ENCODE peak calls at places on chromosomes 11 and 22, in nine cellular contexts. R, M, Q, L, F, X, H, I and D are unnamed samples. For H3K9me3, the result is how much of the 10 kb centered on the place peaks cover.

GRCh38 chr11:71435278-71435951 is 12.8 kb downstream of the DHCR7 start:
- DNase-seq in I (no peak), L (no peak), R (no peak), M (no peak), Q (no peak), X (no peak), F (no peak), H (no peak), D (no peak)

GRCh38 chr11:73516080-73516479 is 81.8 kb downstream of the FAM168A start:
- DNase-seq in M (no peak), I (no peak), L (no peak), Q (no peak), H (no peak), F (no peak), X (no peak), R (no peak), D (no peak)

GRCh38 chr11:72985645-72986044 is 156.5 kb downstream of the FCHSD2 start:
- DNase-seq in F (no peak), L (no peak), Q (no peak), I (no peak), H (no peak), R (no peak), M (no peak), X (no peak), D (no peak)

GRCh38 chr11:12818333-12819015 is 144.3 kb downstream of the TEAD1 start:
- DNase-seq in I (no peak), L (no peak), R (no peak), F (no peak), H (no peak), X (no peak), M (peak), Q (no peak), D (no peak)

GRCh38 chr11:12264361-12264760 is 113.0 kb upstream of the PARVA start:
- DNase-seq in R (no peak), X (no peak), L (no peak), Q (no peak), I (no peak), F (no peak), M (no peak), H (no peak), D (no peak)

GRCh38 chr11:47889714-47890441 is 41.7 kb upstream of the NUP160 start:
- DNase-seq in I (no peak), M (no peak), R (no peak), X (no peak), F (no peak), L (no peak), H (peak), Q (no peak), D (no peak)

GRCh38 chr11:96162816-96163499 is 180.0 kb downstream of the MAML2 start:
- DNase-seq in X (no peak), Q (no peak), R (no peak), L (no peak), F (no peak), H (no peak), M (peak), I (no peak), D (no peak)

GRCh38 chr11:79243412-79244174 is 197.2 kb downstream of the TENM4 start:
- DNase-seq in L (no peak), X (no peak), M (no peak), R (no peak), Q (no peak), H (no peak), I (no peak), F (no peak), D (no peak)

GRCh38 chr11:7514099-7514725 is 413 bp downstream of the PPFIBP2 start:
- DNase-seq in I (no peak), H (peak), Q (peak), M (peak), L (peak), X (no peak), F (peak), R (peak), D (no peak)

GRCh38 chr11:60125962-60126585 is 37.6 kb downstream of the MS4A2 start:
- DNase-seq in Q (no peak), M (no peak), F (no peak), R (no peak), L (peak), H (no peak), X (no peak), I (no peak), D (no peak)

GRCh38 chr22:28348613-28349012 is 331.0 kb downstream of the TTC28 start:
- DNase-seq in F (no peak), H (no peak), X (no peak), R (no peak), L (no peak), M (no peak), Q (no peak), I (no peak), D (no peak)

GRCh38 chr11:95827661-95828060 is 37.4 kb downstream of the CEP57 start:
- DNase-seq in Q (no peak), I (no peak), X (no peak), F (no peak), R (no peak), L (no peak), M (no peak), H (no peak), D (no peak)

GRCh38 chr22:16838073-16838472 is 12.9 kb upstream of the XKR3 start:
- DNase-seq in H (no peak), Q (no peak), M (no peak), F (no peak), X (no peak), I (no peak), R (no peak), L (no peak), D (no peak)

GRCh38 chr11:68308068-68308467 is 4.3 kb upstream of the LRP5 start:
- DNase-seq in X (no peak), L (no peak), F (no peak), M (no peak), H (no peak), R (no peak), I (no peak), Q (no peak), D (no peak)

GRCh38 chr11:72629266-72629665 is 45.0 kb downstream of the PDE2A start:
- DNase-seq in X (no peak), H (no peak), L (no peak), I (no peak), R (no peak), M (peak), Q (no peak), F (no peak), D (peak)

GRCh38 chr22:27274770-27275449 is 526.6 kb downstream of the MN1 start:
- DNase-seq in I (no peak), X (no peak), F (no peak), M (no peak), H (no peak), Q (no peak), L (no peak), R (no peak), D (no peak)

GRCh38 chr11:102530558-102530957 is at the start of gene MMP7:
- DNase-seq in M (no peak), R (no peak), X (no peak), L (no peak), H (no peak), I (no peak), F (no peak), Q (no peak), D (no peak)

GRCh38 chr22:40128989-40129388 is 48.7 kb upstream of the TNRC6B start:
- DNase-seq in M (peak), H (peak), L (no peak), R (no peak), X (no peak), Q (peak), F (no peak), I (no peak), D (no peak)

GRCh38 chr11:65491614-65492386 is 7.0 kb upstream of the MALAT1 start:
- DNase-seq in H (no peak), L (peak), X (peak), I (peak), F (peak), M (peak), Q (no peak), R (no peak), D (peak)

GRCh38 chr11:45022294-45023064 is 71.8 kb upstream of the TP53I11 start:
- DNase-seq in M (no peak), Q (no peak), I (no peak), F (no peak), L (no peak), H (no peak), R (no peak), X (no peak), D (no peak)

GRCh38 chr11:27673979-27674663 is 26.1 kb downstream of the BDNF start:
- DNase-seq in I (no peak), R (no peak), H (no peak), M (no peak), F (no peak), L (no peak), X (no peak), Q (no peak), D (no peak)

GRCh38 chr11:68314886-68315580 is 2.6 kb downstream of the LRP5 start:
- DNase-seq in R (peak), I (no peak), Q (no peak), X (peak), L (peak), F (no peak), M (no peak), H (no peak), D (no peak)

GRCh38 chr11:18677560-18677959 is 21.0 kb upstream of the TMEM86A start:
- DNase-seq in X (no peak), F (no peak), I (no peak), H (no peak), M (no peak), L (no peak), R (no peak), Q (no peak), D (no peak)

GRCh38 chr22:36369004-36369921 is 18.5 kb downstream of the MYH9 start:
- DNase-seq in X (no peak), H (no peak), I (no peak), Q (no peak), M (no peak), L (no peak), R (no peak), F (no peak), D (no peak)

GRCh38 chr11:64864135-64864472 is 14.3 kb downstream of the EHD1 start:
- DNase-seq in X (peak), Q (no peak), M (no peak), F (no peak), I (no peak), L (no peak), R (no peak), H (no peak), D (no peak)

GRCh38 chr11:68574308-68574707 is 110.0 kb upstream of the GAL start:
- DNase-seq in F (no peak), X (no peak), R (no peak), M (no peak), Q (no peak), L (no peak), H (no peak), I (no peak), D (no peak)

GRCh38 chr11:134518616-134519389 is 106.8 kb upstream of the B3GAT1 start:
- DNase-seq in F (peak), H (no peak), M (no peak), L (no peak), I (no peak), R (no peak), Q (no peak), X (no peak), D (peak)

GRCh38 chr11:113663567-113663966 is 42.5 kb downstream of the TMPRSS5 start:
- DNase-seq in M (no peak), H (no peak), X (no peak), R (no peak), Q (no peak), I (no peak), L (no peak), F (no peak), D (no peak)

GRCh38 chr22:20909543-20910303 is 7.5 kb upstream of the CRKL start:
- DNase-seq in I (no peak), R (no peak), Q (peak), X (no peak), M (no peak), L (no peak), H (no peak), F (no peak), D (no peak)

GRCh38 chr11:65817312-65817814 is 16.4 kb upstream of the SNX32 start:
- DNase-seq in F (peak), R (no peak), X (no peak), M (no peak), I (no peak), Q (no peak), H (no peak), L (no peak), D (no peak)

GRCh38 chr11:76667271-76667818 is 3.2 kb downstream of the LRRC32 start:
- DNase-seq in R (no peak), X (no peak), L (no peak), F (peak), I (no peak), Q (no peak), M (no peak), H (peak), D (peak)

GRCh38 chr11:134730096-134730495 is 318.1 kb upstream of the B3GAT1 start:
- DNase-seq in I (no peak), X (no peak), H (no peak), R (no peak), F (no peak), Q (no peak), L (no peak), M (no peak), D (no peak)

GRCh38 chr11:111479666-111480065 is 32.5 kb downstream of the BTG4 start:
- DNase-seq in L (no peak), I (no peak), Q (no peak), H (no peak), X (no peak), M (no peak), R (no peak), F (no peak), D (no peak)

GRCh38 chr22:38799265-38800002 is 5.5 kb upstream of the DNAL4 start:
- DNase-seq in M (no peak), X (no peak), I (no peak), Q (no peak), F (no peak), R (no peak), L (no peak), H (no peak), D (no peak)

GRCh38 chr11:29063630-29064361 is 953.0 kb downstream of the KCNA4 start:
- DNase-seq in X (no peak), F (no peak), I (no peak), R (no peak), Q (no peak), M (no peak), L (no peak), H (no peak), D (no peak)

GRCh38 chr11:223921-224320 is 12.2 kb downstream of the SIRT3 start:
- DNase-seq in X (no peak), M (no peak), F (no peak), Q (no peak), R (no peak), L (no peak), I (no peak), H (no peak), D (no peak)

GRCh38 chr11:12864316-12865156 is 144.6 kb upstream of the RASSF10 start:
- DNase-seq in I (no peak), L (peak), F (no peak), H (no peak), M (no peak), R (peak), Q (no peak), X (no peak), D (no peak)

GRCh38 chr11:61554172-61554988 is 26.5 kb downstream of the SYT7 start:
- DNase-seq in F (no peak), I (no peak), L (no peak), R (no peak), X (no peak), H (no peak), Q (no peak), M (no peak), D (no peak)
- H3K9me3 ChIP-seq in F (under half), I (under half), L (under half), R (under half), X (under half), H (under half), Q (under half), M (under half), D (under half)

DNA sequence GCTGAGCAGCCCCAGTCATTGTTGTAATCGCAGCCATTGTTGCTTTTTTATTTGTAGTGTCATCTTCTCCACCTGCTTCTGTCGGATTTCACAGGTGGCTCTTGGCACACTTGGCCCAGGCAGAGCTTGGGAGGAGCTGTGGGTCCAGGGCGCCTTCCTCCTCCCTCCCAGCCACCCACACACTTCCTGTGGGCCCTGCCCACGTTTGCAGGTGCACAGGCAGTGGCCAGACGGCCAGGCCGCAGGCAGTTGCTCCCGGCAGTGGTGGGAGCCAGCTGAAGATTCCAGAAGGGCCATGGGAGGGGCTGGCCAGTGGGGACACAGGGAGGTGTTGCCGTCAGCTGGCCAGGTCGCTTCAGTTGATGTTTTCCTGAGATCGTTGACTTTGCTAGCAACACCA is 1191.8 kb downstream of the BRD1 start:
- DNase-seq in X (no peak), Q (peak), H (peak), R (no peak), F (no peak), M (no peak), I (no peak), L (no peak), D (no peak)
- H3K9me3 ChIP-seq in X (under half), Q (under half), H (under half), R (under half), F (under half), M (under half), I (under half), L (under half), D (under half)

GRCh38 chr11:2662024-2662312 is 37.8 kb downstream of the KCNQ1OT1 start:
- DNase-seq in R (no peak), Q (no peak), F (no peak), L (no peak), M (peak), H (no peak), X (no peak), I (no peak), D (no peak)
- H3K9me3 ChIP-seq in R (under half), Q (under half), F (under half), L (under half), M (under half), H (under half), X (under half), I (under half), D (under half)

GRCh38 chr22:47389201-47389600 is 626.8 kb downstream of the TBC1D22A start:
- DNase-seq in R (no peak), Q (no peak), X (no peak), F (no peak), L (no peak), I (no peak), M (no peak), H (no peak), D (no peak)
- H3K9me3 ChIP-seq in R (under half), Q (under half), X (under half), F (under half), L (under half), I (under half), M (under half), H (under half), D (under half)

GRCh38 chr22:47310601-47311000 is 548.2 kb downstream of the TBC1D22A start:
- DNase-seq in R (no peak), L (no peak), M (no peak), Q (no peak), H (no peak), X (no peak), F (no peak), I (no peak), D (no peak)
- H3K9me3 ChIP-seq in R (under half), L (under half), M (under half), Q (under half), H (under half), X (under half), F (under half), I (under half), D (under half)

GRCh38 chr11:110110854-110111253 is 17.7 kb downstream of the ZC3H12C start:
- DNase-seq in Q (no peak), X (no peak), F (no peak), I (no peak), R (no peak), H (no peak), L (no peak), M (no peak), D (no peak)

GRCh38 chr11:110112457-110112856 is 19.3 kb downstream of the ZC3H12C start:
- DNase-seq in H (no peak), F (no peak), I (no peak), L (no peak), X (no peak), R (no peak), Q (no peak), M (no peak), D (no peak)

GRCh38 chr11:110106713-110107274 is 13.6 kb downstream of the ZC3H12C start:
- DNase-seq in H (no peak), M (no peak), F (no peak), Q (no peak), R (no peak), I (no peak), L (no peak), X (no peak), D (no peak)
- H3K9me3 ChIP-seq in H (under half), M (under half), F (under half), Q (under half), R (under half), I (under half), L (under half), X (under half), D (under half)

GRCh38 chr11:62713343-62713742 is 5.9 kb downstream of the GNG3 start:
- DNase-seq in H (no peak), L (no peak), I (peak), X (peak), R (no peak), F (no peak), Q (peak), M (peak), D (no peak)

GRCh38 chr11:62712861-62713260 is 5.4 kb downstream of the GNG3 start:
- DNase-seq in M (no peak), I (no peak), F (no peak), Q (peak), L (no peak), X (no peak), H (peak), R (no peak), D (no peak)

GRCh38 chr11:62710001-62710345 is 2.5 kb downstream of the GNG3 start:
- DNase-seq in M (no peak), X (no peak), R (no peak), Q (peak), L (no peak), I (no peak), F (no peak), H (no peak), D (no peak)

GRCh38 chr11:62709262-62710000 is 2.0 kb downstream of the GNG3 start:
- DNase-seq in R (peak), I (peak), F (peak), L (no peak), M (peak), X (peak), Q (peak), H (peak), D (peak)

GRCh38 chr11:62712413-62712812 is 4.9 kb downstream of the GNG3 start:
- DNase-seq in M (no peak), L (no peak), X (no peak), I (no peak), Q (no peak), R (no peak), H (no peak), F (no peak), D (no peak)
- H3K9me3 ChIP-seq in M (under half), L (under half), X (under half), I (under half), Q (under half), R (under half), H (under half), F (under half), D (under half)

GRCh38 chr22:44181033-44181911 is 547 bp downstream of the PARVG start:
- DNase-seq in L (no peak), R (no peak), I (no peak), X (no peak), Q (peak), H (peak), F (peak), M (peak), D (no peak)
- H3K9me3 ChIP-seq in L (under half), R (under half), I (under half), X (under half), Q (under half), H (under half), F (under half), M (under half), D (under half)

GRCh38 chr11:70043482-70043881 is 34.6 kb upstream of the ANO1 start:
- DNase-seq in H (no peak), Q (no peak), L (no peak), I (no peak), R (no peak), X (no peak), F (no peak), M (no peak), D (no peak)

GRCh38 chr11:70036971-70037882 is 40.9 kb upstream of the ANO1 start:
- DNase-seq in L (no peak), R (no peak), F (no peak), X (no peak), Q (no peak), H (no peak), M (no peak), I (no peak), D (no peak)

GRCh38 chr11:70040869-70041501 is 37.1 kb upstream of the ANO1 start:
- DNase-seq in F (no peak), L (no peak), R (no peak), M (no peak), H (no peak), X (no peak), Q (no peak), I (no peak), D (no peak)

GRCh38 chr11:70038034-70038834 is 39.9 kb upstream of the ANO1 start:
- DNase-seq in Q (no peak), R (no peak), F (no peak), I (no peak), X (no peak), M (no peak), H (no peak), L (no peak), D (no peak)

GRCh38 chr11:70040452-70040851 is 37.7 kb upstream of the ANO1 start:
- DNase-seq in H (no peak), I (no peak), F (no peak), Q (no peak), M (no peak), X (no peak), R (no peak), L (no peak), D (no peak)
- H3K9me3 ChIP-seq in H (under half), I (under half), F (under half), Q (under half), M (under half), X (under half), R (under half), L (under half), D (under half)

DNA sequence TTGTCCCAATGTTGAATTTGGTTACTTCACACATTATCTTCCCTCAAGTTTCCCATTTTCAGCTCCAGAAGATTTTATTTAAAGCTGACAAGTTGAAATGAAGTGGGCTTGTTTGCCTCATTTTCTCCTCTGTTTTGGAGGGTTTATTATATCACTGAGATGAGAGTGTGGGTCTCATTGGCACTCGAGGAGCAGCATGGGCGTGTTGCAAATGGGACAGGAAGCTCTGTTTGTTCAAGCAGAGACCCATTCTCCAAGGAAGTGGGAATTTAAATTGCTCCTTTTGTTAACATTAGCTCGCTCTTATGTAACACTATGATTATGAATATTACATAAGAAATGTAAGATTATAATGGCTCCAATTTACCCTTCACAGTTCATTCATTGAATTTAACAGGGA is 317.6 kb upstream of the CTSC start:
- DNase-seq in R (no peak), I (no peak), X (no peak), F (no peak), M (no peak), L (no peak), Q (no peak), H (no peak), D (no peak)
- H3K9me3 ChIP-seq in R (under half), I (under half), X (under half), F (under half), M (under half), L (under half), Q (under half), H (under half), D (under half)